ENCODE peak calls at places on chromosomes 6 and 20, in five cellular contexts. M is PC-3, X is progenitor cell of endocrine pancreas, O is caudate nucleus, G is EL. V is an unnamed sample.

GRCh38 chr20:40741507-40742106 is 52.6 kb upstream of the MAFB start:
- DNase-seq in M (peak; percentile 59), G (peak; percentile 47), O (no peak), X (no peak), V (peak; percentile 49)

GRCh38 chr6:33075568-33076405 is at the start of gene HLA-DPB1:
- DNase-seq in M (peak; percentile 59), O (no peak), G (peak; percentile 53), X (no peak), V (peak; percentile 73)

GRCh38 chr6:71533939-71534379 is 245.3 kb downstream of the OGFRL1 start:
- DNase-seq in X (no peak), G (peak; percentile 44), M (peak; percentile 45), O (no peak), V (peak; percentile 25)

GRCh38 chr6:69894578-69895347 is 28.4 kb downstream of the COL19A1 start:
- DNase-seq in O (no peak), X (no peak), M (peak; percentile 4), G (peak; percentile 16), V (peak; percentile 94)

GRCh38 chr6:143603474-143603873 is 74.3 kb upstream of the PHACTR2 start:
- DNase-seq in X (no peak), G (no peak), O (no peak), M (no peak), V (no peak)

GRCh38 chr6:26223677-26224546 is 136.7 kb downstream of the HFE start:
- DNase-seq in X (no peak), G (peak; percentile 93), O (no peak), M (peak; percentile 93), V (peak; percentile 96)

GRCh38 chr20:50333856-50334255 is 143.2 kb downstream of the CEBPB start:
- DNase-seq in G (no peak), X (no peak), M (peak; percentile 73), O (no peak), V (peak; percentile 81)

GRCh38 chr6:167706313-167707109 is 120.2 kb upstream of the AFDN start:
- DNase-seq in G (no peak), X (no peak), O (no peak), M (no peak), V (no peak)

GRCh38 chr6:7900621-7901020 is 10.0 kb downstream of the TXNDC5 start:
- DNase-seq in X (no peak), G (no peak), O (no peak), M (no peak), V (no peak)